ENCODE peak calls at places on chromosomes 2 and 18, in eight cellular contexts. J is testis, Y is heart left ventricle, M is SK-N-SH, S is SJSA1, X is small intestine, R is brain microvascular endothelial cell, L is H7. W is an unnamed sample. For H3K36me3, the result is how much of the 10 kb centered on the place peaks cover.

GRCh38 chr2:37768491-37768925 is 97.1 kb upstream of the CDC42EP3 start:
- DNase-seq in M (peak), R (peak), Y (no peak), X (no peak), L (no peak), S (peak), J (peak), W (peak)

GRCh38 chr2:216696751-216697560 is 1.6 kb upstream of the IGFBP5 start:
- DNase-seq in X (no peak), L (no peak), Y (no peak), R (peak), M (no peak), J (no peak), S (peak), W (no peak)

GRCh38 chr2:217795067-217795466 is 207.7 kb downstream of the TNS1 start:
- DNase-seq in J (no peak), X (no peak), S (no peak), M (no peak), L (no peak), R (no peak), Y (no peak), W (no peak)

GRCh38 chr2:61549546-61549945 is 11.4 kb upstream of the XPO1 start:
- DNase-seq in S (no peak), X (no peak), Y (no peak), L (no peak), J (no peak), M (peak), R (no peak), W (no peak)

GRCh38 chr2:218021536-218022071 is 18.8 kb upstream of the TNS1 start:
- DNase-seq in Y (peak), S (no peak), X (no peak), R (no peak), M (peak), L (peak), J (no peak), W (no peak)

GRCh38 chr2:168312036-168312822 is 64.8 kb upstream of the STK39 start:
- DNase-seq in L (no peak), S (no peak), Y (no peak), M (no peak), R (no peak), J (no peak), X (no peak), W (no peak)

GRCh38 chr2:144137705-144138428 is 382.1 kb downstream of the ZEB2 start:
- DNase-seq in S (peak), J (no peak), M (no peak), R (peak), X (no peak), Y (no peak), L (no peak), W (no peak)

GRCh38 chr2:138831154-138831553 is 51.0 kb upstream of the NXPH2 start:
- DNase-seq in Y (no peak), L (no peak), R (no peak), M (no peak), J (no peak), X (no peak), S (no peak), W (no peak)

GRCh38 chr2:238420442-238420841 is 6.3 kb upstream of the ASB1 start:
- DNase-seq in X (no peak), R (no peak), J (no peak), L (no peak), S (no peak), M (no peak), Y (no peak), W (no peak)

GRCh38 chr18:44816449-44816848 is 135.8 kb downstream of the SETBP1 start:
- DNase-seq in M (no peak), J (no peak), S (no peak), X (no peak), R (no peak), Y (no peak), L (no peak), W (no peak)

GRCh38 chr2:207676827-207677354 is 34.5 kb upstream of the CCNYL1 start:
- DNase-seq in L (no peak), R (peak), Y (no peak), M (no peak), X (no peak), J (peak), S (peak), W (no peak)

GRCh38 chr2:164109006-164109405 is 373.2 kb upstream of the FIGN start:
- DNase-seq in R (no peak), J (no peak), X (no peak), S (no peak), Y (no peak), M (no peak), L (no peak), W (no peak)

GRCh38 chr2:25983735-25984134 is 1.4 kb upstream of the KIF3C start:
- DNase-seq in J (no peak), R (no peak), X (no peak), Y (no peak), M (no peak), L (no peak), S (no peak), W (no peak)

GRCh38 chr2:239395524-239395923 is 5.3 kb downstream of the HDAC4 start:
- DNase-seq in X (no peak), J (no peak), S (no peak), L (no peak), M (no peak), R (no peak), Y (no peak), W (no peak)

GRCh38 chr2:218878486-218878885 is 2.2 kb upstream of the WNT10A start:
- DNase-seq in J (no peak), S (no peak), X (no peak), M (no peak), R (no peak), Y (no peak), L (no peak), W (no peak)

GRCh38 chr2:105796131-105796638 is 51.5 kb downstream of the NCK2 start:
- DNase-seq in L (no peak), J (no peak), M (peak), S (no peak), X (peak), R (no peak), Y (no peak), W (no peak)

GRCh38 chr18:41899535-41899934 is 55.5 kb upstream of the PIK3C3 start:
- DNase-seq in X (no peak), M (no peak), Y (no peak), J (no peak), R (no peak), L (no peak), S (no peak), W (no peak)

GRCh38 chr2:71560286-71561011 is 107.1 kb downstream of the DYSF start:
- DNase-seq in S (no peak), M (peak), L (peak), Y (no peak), R (no peak), J (no peak), X (no peak), W (no peak)

GRCh38 chr2:201904529-201905420 is 98.4 kb downstream of the CDK15 start:
- DNase-seq in R (peak), J (no peak), X (no peak), L (no peak), S (no peak), Y (no peak), M (no peak), W (no peak)

GRCh38 chr2:128464456-128464855 is 145.8 kb upstream of the HS6ST1 start:
- DNase-seq in X (no peak), J (peak), R (no peak), L (peak), S (no peak), Y (no peak), M (no peak), W (peak)

GRCh38 chr2:170815746-170816498 is 765 bp upstream of the GAD1 start:
- DNase-seq in Y (peak), L (peak), J (peak), S (peak), R (peak), X (peak), M (peak), W (peak)

GRCh38 chr18:21366896-21367295 is 124.9 kb downstream of the GREB1L start:
- DNase-seq in M (no peak), J (no peak), L (peak), X (no peak), Y (no peak), S (no peak), R (no peak), W (no peak)

GRCh38 chr2:59232394-59233165 is 991.5 kb upstream of the FANCL start:
- DNase-seq in J (no peak), M (no peak), L (no peak), Y (no peak), S (no peak), R (no peak), X (no peak), W (no peak)

GRCh38 chr18:2444201-2444875 is 127.0 kb downstream of the METTL4 start:
- DNase-seq in Y (no peak), X (no peak), L (no peak), M (no peak), J (no peak), S (no peak), R (no peak), W (no peak)

GRCh38 chr2:79370976-79371550 is 141.8 kb upstream of the CTNNA2 start:
- DNase-seq in S (no peak), Y (no peak), L (no peak), M (no peak), J (no peak), R (no peak), X (no peak), W (no peak)

GRCh38 chr2:3738454-3738853 is 35.1 kb downstream of the DCDC2C start:
- DNase-seq in Y (no peak), X (no peak), L (peak), M (peak), J (no peak), R (peak), S (no peak), W (no peak)

GRCh38 chr2:230129343-230129742 is 60.6 kb upstream of the SLC16A14 start:
- DNase-seq in S (no peak), J (no peak), L (no peak), M (no peak), X (peak), R (no peak), Y (no peak), W (no peak)

GRCh38 chr18:23225518-23225917 is 90.2 kb downstream of the CABLES1 start:
- DNase-seq in S (peak), R (peak), J (no peak), Y (no peak), L (no peak), M (no peak), X (no peak), W (no peak)

GRCh38 chr2:128354731-128355470 is 36.2 kb upstream of the HS6ST1 start:
- DNase-seq in L (no peak), S (no peak), R (peak), J (peak), Y (no peak), M (no peak), X (no peak), W (peak)

GRCh38 chr18:37668971-37669747 is 103.6 kb upstream of the CELF4 start:
- DNase-seq in R (no peak), J (no peak), X (no peak), M (peak), Y (no peak), L (peak), S (no peak), W (peak)

GRCh38 chr2:66839551-66840320 is 404.8 kb downstream of the MEIS1 start:
- DNase-seq in S (peak), J (no peak), R (peak), Y (no peak), M (no peak), L (no peak), X (no peak), W (no peak)

GRCh38 chr2:27185331-27186026 is 26.4 kb upstream of the ATRAID start:
- DNase-seq in L (no peak), R (no peak), Y (no peak), S (peak), M (no peak), X (peak), J (peak), W (peak)

GRCh38 chr2:102005989-102006885 is 14.5 kb downstream of the IL1R2 start:
- DNase-seq in J (peak), Y (no peak), X (peak), M (peak), R (peak), L (peak), S (peak), W (no peak)

GRCh38 chr18:67875057-67875456 is 358.5 kb upstream of the DSEL start:
- DNase-seq in Y (no peak), X (no peak), J (no peak), L (no peak), R (no peak), M (no peak), S (no peak), W (no peak)

GRCh38 chr18:10278265-10278664 is 176.2 kb upstream of the APCDD1 start:
- DNase-seq in M (no peak), J (no peak), R (no peak), X (no peak), L (no peak), S (no peak), Y (no peak), W (no peak)
- H3K36me3 ChIP-seq in M (under half), J (under half), R (under half), X (under half), L (under half), S (under half), Y (under half), W (under half)

GRCh38 chr2:9494096-9494495 is 19.7 kb downstream of the IAH1 start:
- DNase-seq in S (no peak), X (no peak), M (no peak), L (no peak), J (no peak), R (no peak), Y (no peak), W (no peak)
- H3K36me3 ChIP-seq in S (half or more), X (under half), M (half or more), L (under half), J (under half), R (half or more), Y (under half), W (under half)

GRCh38 chr2:241496003-241496707 is 12.2 kb downstream of the STK25 start:
- DNase-seq in S (no peak), L (no peak), J (no peak), R (no peak), Y (no peak), M (no peak), X (no peak), W (no peak)
- H3K36me3 ChIP-seq in S (half or more), L (under half), J (under half), R (half or more), Y (under half), M (half or more), X (under half), W (half or more)

GRCh38 chr2:178553047-178553446 is 72.8 kb downstream of the PLEKHA3 start:
- DNase-seq in Y (no peak), S (no peak), J (no peak), R (peak), L (no peak), X (no peak), M (no peak), W (no peak)

DNA sequence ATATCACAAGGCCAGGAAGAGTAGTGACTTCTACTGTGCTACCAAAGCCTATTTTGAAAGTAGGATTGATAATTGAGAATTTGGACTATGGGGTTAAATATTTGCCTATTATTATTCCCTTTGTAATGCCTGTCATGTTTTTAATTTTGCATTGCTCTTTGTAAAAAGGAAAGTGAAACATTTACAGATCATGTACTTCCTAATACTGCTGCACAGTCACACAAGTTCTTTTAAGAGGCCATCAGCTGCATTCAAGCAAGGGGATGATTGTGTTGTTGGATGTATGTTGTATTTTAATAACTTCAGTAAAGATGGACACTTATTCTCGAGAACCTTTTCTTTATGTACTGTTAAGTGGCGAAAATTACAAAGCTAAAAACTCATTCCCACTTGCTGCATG is 70.1 kb downstream of the PLEKHA3 start:
- DNase-seq in R (no peak), Y (no peak), L (no peak), X (no peak), S (no peak), M (no peak), J (no peak), W (no peak)
- H3K36me3 ChIP-seq in R (under half), Y (under half), L (under half), X (under half), S (under half), M (under half), J (under half), W (half or more)

DNA sequence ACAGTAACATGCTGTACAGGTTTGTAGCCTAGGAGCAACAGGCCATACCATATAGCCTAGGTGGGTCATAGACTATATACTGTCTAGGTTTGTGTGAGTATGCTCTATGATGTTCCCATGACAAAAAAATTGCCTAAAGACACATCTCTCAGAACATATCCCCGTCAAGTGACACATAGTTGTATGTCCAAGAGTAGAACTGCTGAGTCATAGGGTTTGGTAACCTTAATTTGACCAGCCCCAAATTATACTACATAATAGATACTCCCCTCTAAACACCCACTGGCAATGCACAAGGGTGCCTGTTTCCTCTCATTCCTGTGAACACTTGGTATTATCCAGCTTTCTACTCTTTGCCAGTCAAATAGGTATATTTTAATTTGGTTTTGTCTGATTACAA is 161.6 kb downstream of the LCLAT1 start:
- DNase-seq in X (no peak), L (no peak), Y (no peak), J (no peak), M (no peak), S (no peak), R (no peak), W (no peak)
- H3K36me3 ChIP-seq in X (under half), L (under half), Y (under half), J (under half), M (under half), S (under half), R (under half), W (under half)

GRCh38 chr2:69844560-69844959 is 15.1 kb downstream of the GMCL1 start:
- DNase-seq in R (no peak), S (no peak), J (no peak), L (no peak), X (no peak), Y (no peak), M (no peak), W (no peak)
- H3K36me3 ChIP-seq in R (under half), S (under half), J (under half), L (under half), X (under half), Y (under half), M (half or more), W (under half)

GRCh38 chr2:223916181-223916900 is 28.8 kb downstream of the WDFY1 start:
- DNase-seq in S (no peak), J (no peak), R (no peak), M (no peak), X (no peak), L (no peak), Y (no peak), W (no peak)

GRCh38 chr2:223920109-223920508 is 25.0 kb downstream of the WDFY1 start:
- DNase-seq in J (no peak), L (peak), Y (no peak), S (no peak), R (no peak), X (no peak), M (no peak), W (no peak)

GRCh38 chr2:223918671-223919134 is 26.4 kb downstream of the WDFY1 start:
- DNase-seq in Y (no peak), M (no peak), X (no peak), S (no peak), R (no peak), L (no peak), J (no peak), W (no peak)

GRCh38 chr2:223909048-223909741 is 35.9 kb downstream of the WDFY1 start:
- DNase-seq in Y (no peak), X (no peak), J (no peak), R (no peak), S (no peak), M (no peak), L (no peak), W (no peak)

GRCh38 chr2:223914349-223914748 is 30.8 kb downstream of the WDFY1 start:
- DNase-seq in S (no peak), M (no peak), Y (no peak), J (no peak), R (no peak), L (no peak), X (no peak), W (no peak)
- H3K36me3 ChIP-seq in S (half or more), M (under half), Y (under half), J (under half), R (under half), L (under half), X (under half), W (under half)

GRCh38 chr18:32750328-32750727 is 22.5 kb downstream of the KLHL14 start:
- DNase-seq in R (no peak), X (no peak), L (no peak), M (no peak), S (no peak), Y (no peak), J (no peak), W (no peak)
- H3K36me3 ChIP-seq in R (under half), X (under half), L (under half), M (under half), S (under half), Y (under half), J (under half), W (under half)

W was measured in lung.